ENCODE peak calls at places on chromosomes 16 and 17, in nine cellular contexts. Y, R, I, B, U, L, C, Q and M are unnamed samples.

GRCh38 chr17:33052856-33053255 is 61.2 kb downstream of the SPACA3 start:
- DNase-seq in R (no peak), I (no peak), U (no peak), C (no peak), B (no peak), Q (no peak), Y (no peak), L (no peak), M (no peak)

GRCh38 chr16:35365675-35366074 is 1906.3 kb downstream of the TP53TG3F start:
- DNase-seq in Q (no peak), I (no peak), L (no peak), C (no peak), U (no peak), R (no peak), B (no peak), Y (no peak), M (no peak)

GRCh38 chr16:8751481-8752311 is 45.7 kb downstream of the TMEM186 start:
- DNase-seq in B (no peak), Y (no peak), C (no peak), R (no peak), U (no peak), Q (no peak), I (no peak), L (no peak), M (no peak)

GRCh38 chr17:63191610-63192009 is 225.6 kb downstream of the TANC2 start:
- DNase-seq in L (no peak), Q (no peak), I (peak; percentile 5), C (peak; percentile 10), U (no peak), B (no peak), R (no peak), Y (no peak), M (no peak)

GRCh38 chr16:450800-451512 is 25.5 kb downstream of the RAB11FIP3 start:
- DNase-seq in Y (no peak), U (no peak), C (no peak), L (no peak), R (no peak), B (no peak), I (no peak), Q (no peak), M (no peak)

GRCh38 chr17:9431620-9432019 is 144.0 kb downstream of the STX8 start:
- DNase-seq in Y (no peak), B (no peak), I (no peak), Q (no peak), R (no peak), C (no peak), L (no peak), U (no peak), M (no peak)

GRCh38 chr17:39679521-39680192 is 8.2 kb downstream of the PGAP3 start:
- DNase-seq in Y (no peak), U (peak; percentile 27), Q (no peak), L (no peak), C (no peak), B (no peak), I (no peak), R (no peak), M (no peak)

GRCh38 chr17:41417576-41418015 is 6.8 kb downstream of the KRT37 start:
- DNase-seq in U (peak; percentile 10), Y (no peak), R (no peak), C (no peak), Q (peak; percentile 28), I (peak; percentile 14), B (peak; percentile 41), L (no peak), M (no peak)

GRCh38 chr17:47692895-47693666 is 880 bp upstream of the TBKBP1 start:
- DNase-seq in R (no peak), L (peak; percentile 40), I (no peak), Y (no peak), U (peak; percentile 45), Q (no peak), B (no peak), C (no peak), M (peak; percentile 29)

GRCh38 chr17:1036845-1037237 is 39.9 kb downstream of the TIMM22 start:
- DNase-seq in R (no peak), B (no peak), I (no peak), U (no peak), L (no peak), Q (no peak), Y (no peak), C (no peak), M (no peak)

GRCh38 chr17:77862890-77863813 is 95.4 kb upstream of the TNRC6C start:
- DNase-seq in R (no peak), B (no peak), Q (no peak), I (no peak), Y (no peak), L (no peak), U (no peak), C (no peak), M (no peak)

DNA sequence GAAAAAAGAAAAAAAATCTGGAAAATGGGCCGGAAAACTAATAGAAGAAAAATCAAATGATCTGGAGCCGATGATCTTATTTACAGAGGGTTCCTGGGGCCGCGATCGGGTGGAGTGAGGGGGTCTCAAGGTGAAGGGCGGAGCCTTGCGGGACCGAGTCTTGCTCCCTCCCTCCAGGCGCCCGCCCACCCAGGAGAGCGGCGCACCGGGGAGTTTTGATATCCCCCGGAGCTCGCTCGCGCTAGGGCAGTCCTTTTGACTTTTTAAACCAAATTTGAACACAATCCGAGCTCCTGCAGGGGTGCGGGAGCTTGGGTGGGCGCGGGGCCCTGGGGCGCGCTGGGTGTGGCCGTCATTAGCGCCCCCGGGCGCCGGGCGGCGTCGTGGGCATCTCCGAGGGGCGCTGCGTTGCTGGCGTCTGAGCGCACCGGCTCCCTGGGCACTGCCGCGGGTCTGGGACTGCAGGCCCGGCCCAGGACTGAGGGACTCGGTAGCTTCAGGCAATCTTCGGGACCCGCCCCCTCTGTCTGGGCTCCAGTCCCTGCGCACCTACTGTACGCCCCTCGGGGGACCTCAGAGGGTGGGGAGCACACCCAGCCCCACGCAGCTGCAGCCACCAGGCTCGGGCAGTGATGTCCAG is 10.9 kb downstream of the MAF start:
- DNase-seq in Q (no peak), L (no peak), I (no peak), B (no peak), R (no peak), Y (no peak), U (no peak), C (no peak), M (no peak)
- TF ChIP-seq CTCF in Q (no peak), L (no peak), I (no peak), B (no peak), R (no peak), Y (no peak), U (no peak), C (no peak), M (no peak)

DNA sequence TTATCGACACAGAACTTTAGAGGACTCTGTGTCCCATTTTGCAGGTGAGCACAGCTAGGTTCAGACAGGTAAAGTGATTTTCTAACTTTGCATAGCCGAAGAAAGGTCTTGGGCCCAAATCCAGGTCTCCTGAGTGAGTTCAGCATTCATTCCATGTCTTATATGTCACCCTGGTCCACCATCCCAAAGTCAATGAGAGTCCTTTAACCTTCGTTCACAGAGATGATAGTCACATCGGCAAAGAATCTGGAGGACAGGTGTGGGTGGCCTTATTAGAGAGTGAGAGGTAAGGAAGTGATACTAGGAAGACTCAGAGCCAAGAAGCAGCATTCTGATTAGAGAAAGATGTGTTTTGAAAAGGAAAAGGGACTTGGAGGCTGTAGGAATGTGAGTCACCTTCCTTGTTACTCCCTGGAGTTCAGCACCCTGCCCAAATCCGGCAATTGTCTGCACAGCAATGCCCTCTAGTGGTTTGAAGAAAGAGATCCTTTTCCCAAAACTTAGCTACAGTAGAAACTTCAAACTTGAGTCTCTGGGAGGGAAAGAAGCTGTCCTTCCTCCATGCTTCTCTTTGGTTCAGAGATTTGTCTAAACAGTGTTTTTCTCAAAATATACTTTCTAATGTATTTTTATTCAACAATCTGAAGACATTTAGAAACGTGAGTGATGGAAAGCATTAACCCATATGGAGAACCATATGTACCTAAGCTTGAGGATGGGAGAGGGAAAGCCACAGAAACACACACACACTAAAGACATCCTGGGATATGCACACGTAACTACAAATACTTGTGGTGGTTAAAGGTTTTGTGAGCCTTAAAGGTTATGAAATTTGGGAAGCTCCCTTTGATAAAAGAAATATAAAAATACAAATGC is 96.4 kb upstream of the SHISA6 start:
- DNase-seq in L (peak; percentile 37), I (peak; percentile 46), C (peak; percentile 67), Q (peak; percentile 75), Y (no peak), R (peak; percentile 24), B (no peak), U (peak; percentile 12), M (peak; percentile 63)
- TF ChIP-seq CTCF in L (peak; percentile 72), I (peak; percentile 8), C (peak; percentile 68), Q (peak; percentile 62), Y (peak; percentile 24), R (peak; percentile 72), B (peak; percentile 24), U (peak; percentile 81), M (peak; percentile 68)

DNA sequence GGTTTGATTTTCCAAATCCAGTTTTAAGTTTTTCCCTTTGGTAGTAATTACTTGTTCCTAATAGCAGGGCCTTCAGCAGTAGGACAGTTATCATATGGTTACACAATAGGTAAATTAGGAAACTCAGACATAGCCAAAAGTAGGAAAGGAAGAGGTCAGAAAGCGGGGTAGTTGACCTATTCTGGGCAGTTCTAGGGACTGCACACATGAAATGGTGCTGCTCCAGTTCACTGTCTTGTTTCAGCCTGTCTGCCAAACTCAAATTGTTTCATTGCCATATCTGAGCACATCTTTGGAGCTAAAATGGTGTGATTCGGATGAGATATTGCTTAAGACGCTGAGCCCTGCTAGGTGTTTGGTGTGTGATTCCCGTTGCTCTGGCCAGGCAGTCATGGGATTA is 56.7 kb downstream of the TANGO6 start:
- DNase-seq in R (no peak), C (no peak), L (no peak), I (no peak), Q (no peak), U (no peak), B (no peak), Y (no peak), M (no peak)
- TF ChIP-seq CTCF in R (no peak), C (no peak), L (no peak), I (no peak), Q (no peak), U (no peak), B (no peak), Y (no peak), M (no peak)

GRCh38 chr16:17527538-17527937 is 56.8 kb upstream of the XYLT1 start:
- DNase-seq in C (no peak), I (no peak), B (no peak), Y (no peak), R (no peak), Q (no peak), L (no peak), U (no peak), M (no peak)

GRCh38 chr16:17532338-17532995 is 61.7 kb upstream of the XYLT1 start:
- DNase-seq in C (no peak), L (no peak), Y (no peak), B (no peak), U (no peak), I (no peak), Q (no peak), R (no peak), M (no peak)

GRCh38 chr16:17529982-17530760 is 59.4 kb upstream of the XYLT1 start:
- DNase-seq in Q (no peak), B (peak; percentile 59), U (no peak), L (no peak), C (peak; percentile 8), Y (no peak), I (peak; percentile 10), R (no peak), M (no peak)

DNA sequence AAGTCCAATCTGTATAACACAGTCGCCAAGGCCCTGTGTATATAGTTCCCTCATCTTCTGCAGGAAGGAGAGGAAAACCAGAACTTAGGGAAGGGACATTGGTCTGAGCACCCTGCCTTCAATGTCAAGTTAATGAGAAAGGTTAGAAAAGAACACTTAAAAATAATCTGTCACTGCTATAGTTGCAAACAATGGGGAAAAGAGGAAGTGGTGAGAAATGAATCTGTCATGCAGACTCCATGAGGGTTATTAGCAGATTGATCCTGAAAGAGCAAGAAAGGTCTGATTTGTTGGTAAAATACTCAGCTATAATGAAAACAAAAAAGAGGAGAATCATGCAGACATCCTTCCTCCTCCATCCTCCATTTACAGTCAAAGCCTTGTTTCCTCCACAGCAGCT is 56.2 kb upstream of the XYLT1 start:
- DNase-seq in C (no peak), R (no peak), U (peak; percentile 5), Q (no peak), B (peak; percentile 52), Y (no peak), I (no peak), L (no peak), M (no peak)
- TF ChIP-seq CTCF in C (no peak), R (no peak), U (no peak), Q (no peak), B (no peak), Y (no peak), I (no peak), L (no peak), M (no peak)